ENCODE peak calls at places on chromosomes 6 and 20, in four cellular contexts. Z is mesendoderm, R is H9, H is H1. V is an unnamed sample.

GRCh38 chr6:127191716-127192115 is 73.2 kb downstream of the RSPO3 start:
- DNase-seq in H (no peak), R (no peak), Z (no peak), V (no peak)

GRCh38 chr6:14452567-14453527 is 335.3 kb downstream of the CD83 start:
- DNase-seq in R (no peak), Z (no peak), H (no peak), V (no peak)

GRCh38 chr6:101080597-101080996 is 199.5 kb upstream of the ASCC3 start:
- DNase-seq in R (no peak), H (no peak), Z (no peak), V (no peak)

GRCh38 chr6:11632795-11633511 is 95.4 kb downstream of the TMEM170B start:
- DNase-seq in Z (peak; percentile 48), R (no peak), H (no peak), V (no peak)

GRCh38 chr20:18728165-18728866 is 85.3 kb upstream of the SCP2D1 start:
- DNase-seq in R (no peak), Z (no peak), H (no peak), V (no peak)

GRCh38 chr20:37954626-37955025 is 51.7 kb downstream of the VSTM2L start:
- DNase-seq in Z (no peak), R (peak; percentile 22), H (no peak), V (no peak)

GRCh38 chr6:53369051-53369450 is 20.3 kb upstream of the ELOVL5 start:
- DNase-seq in H (no peak), R (no peak), Z (no peak), V (no peak)

GRCh38 chr6:47242483-47243386 is 67.0 kb downstream of the TNFRSF21 start:
- DNase-seq in R (peak; percentile 39), H (no peak), Z (peak; percentile 79), V (no peak)

GRCh38 chr20:44720994-44721784 is 6.0 kb downstream of the CCN5 start:
- DNase-seq in Z (no peak), R (no peak), H (no peak), V (no peak)

GRCh38 chr6:22906091-22906549 is 336.8 kb downstream of the HDGFL1 start:
- DNase-seq in Z (peak; percentile 77), R (no peak), H (no peak), V (no peak)

GRCh38 chr6:1524040-1524480 is 85.7 kb upstream of the FOXC1 start:
- DNase-seq in Z (peak; percentile 88), R (peak; percentile 90), H (peak; percentile 94), V (peak; percentile 43)

GRCh38 chr6:13290335-13290734 is 38.0 kb downstream of the TBC1D7 start:
- DNase-seq in H (no peak), R (peak; percentile 1), Z (no peak), V (no peak)

GRCh38 chr6:44002591-44003344 is 124.5 kb downstream of the MRPL14 start:
- DNase-seq in Z (peak; percentile 95), H (peak; percentile 86), R (peak; percentile 82), V (no peak)

GRCh38 chr6:44004625-44005506 is 122.4 kb downstream of the MRPL14 start:
- DNase-seq in Z (no peak), H (no peak), R (no peak), V (no peak)

GRCh38 chr6:44005507-44005903 is 121.7 kb downstream of the MRPL14 start:
- DNase-seq in H (no peak), R (no peak), Z (no peak), V (no peak)

GRCh38 chr6:44003345-44004061 is 123.7 kb downstream of the MRPL14 start:
- DNase-seq in H (peak; percentile 73), R (peak; percentile 59), Z (peak; percentile 81), V (no peak)

GRCh38 chr6:44004136-44004535 is 123.1 kb downstream of the MRPL14 start:
- DNase-seq in Z (peak; percentile 53), R (no peak), H (no peak), V (no peak)
- H3K18ac ChIP-seq in Z (no peak overlapping the region), R (no peak overlapping the region), H (peak overlapping the region; percentile 93), V (peak overlapping the region; percentile 76)

GRCh38 chr20:62361799-62362589 is 5.1 kb downstream of the LAMA5 start:
- DNase-seq in Z (peak; percentile 96), R (peak; percentile 96), H (peak; percentile 90), V (no peak)
- H2AK5ac ChIP-seq in Z (peak overlapping the region; percentile 65), R (peak overlapping the region; percentile 44), H (peak overlapping the region; percentile 95), V (peak overlapping the region; percentile 96)

GRCh38 chr20:50118203-50118602 is 5.3 kb upstream of the UBE2V1 start:
- DNase-seq in R (no peak), Z (no peak), H (no peak), V (no peak)

GRCh38 chr20:50113420-50114224 is 672 bp upstream of the UBE2V1 start:
- DNase-seq in Z (no peak), R (no peak), H (no peak), V (no peak)

GRCh38 chr20:50116368-50116999 is 3.5 kb upstream of the UBE2V1 start:
- DNase-seq in Z (no peak), H (no peak), R (no peak), V (no peak)

GRCh38 chr20:50115041-50115512 is 2.1 kb upstream of the UBE2V1 start:
- DNase-seq in Z (no peak), H (no peak), R (no peak), V (no peak)

DNA sequence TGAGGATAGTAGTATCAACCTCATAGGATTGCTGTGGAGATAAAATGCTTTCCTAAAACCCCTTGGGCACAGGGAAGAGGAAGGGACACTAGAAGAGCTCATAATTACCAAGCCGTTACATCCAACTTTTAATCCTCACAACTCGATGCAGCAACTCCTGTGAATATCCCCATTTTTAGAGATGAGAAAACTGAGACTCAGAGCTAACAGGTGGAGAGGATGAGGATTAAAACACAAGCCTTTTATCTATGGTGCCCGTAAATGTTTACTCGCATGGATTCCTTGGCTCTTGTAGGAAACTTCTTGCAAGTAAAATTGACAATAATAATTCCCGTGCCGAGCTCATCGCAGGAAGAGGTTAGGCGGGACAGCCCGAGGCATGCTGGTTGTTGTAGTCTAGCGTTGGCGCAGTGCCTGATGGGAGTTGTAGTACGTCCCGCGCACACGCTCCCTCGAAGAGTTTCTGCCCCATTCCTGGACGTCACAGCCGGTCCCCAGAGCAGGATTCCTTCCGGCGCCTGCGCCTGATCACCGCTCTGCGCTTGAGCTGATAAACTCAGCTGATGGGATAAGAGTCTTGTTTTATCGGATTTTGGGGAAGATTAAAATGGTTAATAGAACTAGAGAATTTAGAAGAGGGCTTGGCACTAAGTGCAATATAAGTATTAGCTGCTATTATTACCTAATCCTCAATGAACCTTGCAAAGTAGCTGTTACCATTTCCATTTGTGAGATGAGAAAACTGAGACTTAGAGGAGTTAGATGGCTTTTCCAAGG is 2.8 kb upstream of the UBE2V1 start:
- DNase-seq in Z (peak; percentile 97), R (peak; percentile 95), H (peak; percentile 89), V (peak; percentile 89)
- H3K4ac ChIP-seq in Z (no peak overlapping the region), R (no peak overlapping the region), H (peak overlapping the region; percentile 25), V (no peak overlapping the region)

DNA sequence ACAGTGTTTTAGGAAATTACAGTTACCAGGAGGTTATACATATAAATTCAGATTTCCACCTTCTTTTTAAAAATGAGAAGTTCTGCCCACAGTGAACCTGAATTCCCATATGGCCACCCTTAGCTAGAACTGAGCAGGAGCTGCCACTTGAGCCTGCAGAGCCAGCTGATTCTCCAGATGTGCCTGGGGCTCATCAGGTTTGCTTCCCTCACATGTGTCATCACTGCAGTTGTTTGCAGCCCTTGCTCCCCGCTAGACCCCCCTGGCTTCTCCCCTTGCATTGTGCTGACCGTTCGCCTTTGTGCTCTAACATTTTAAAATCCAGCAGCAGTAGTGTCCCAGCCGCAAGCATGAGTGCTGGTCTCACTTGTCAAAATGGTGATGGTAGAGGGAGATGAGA is 131.1 kb downstream of the UTRN start:
- DNase-seq in R (no peak), Z (no peak), H (no peak), V (no peak)
- H3K18ac ChIP-seq in R (no peak overlapping the region), Z (no peak overlapping the region), H (no peak overlapping the region), V (no peak overlapping the region)

GRCh38 chr20:52056203-52057062 is 135.1 kb downstream of the ZFP64 start:
- DNase-seq in R (no peak), Z (no peak), H (no peak), V (no peak)
- H2AK5ac ChIP-seq in R (no peak overlapping the region), Z (no peak overlapping the region), H (no peak overlapping the region), V (no peak overlapping the region)

GRCh38 chr20:41154436-41155176 is 17.3 kb downstream of the PLCG1 start:
- DNase-seq in R (no peak), Z (no peak), H (no peak), V (no peak)
- H3K4ac ChIP-seq in R (no peak overlapping the region), Z (no peak overlapping the region), H (no peak overlapping the region), V (no peak overlapping the region)

V was measured in neuronal stem cell.